ENCODE peak calls at places on chromosomes 5 and 9, in eight cellular contexts. One of them, this sample, is unnamed.

GRCh38 chr5:150510460-150511263 is 2.7 kb downstream of the NDST1 start:
- DNase-seq in uterus: no peak
- DNase-seq in anterior cingulate cortex: no peak
- DNase-seq in HFF-Myc: no peak
- DNase-seq in stimulated activated CD4-positive, alpha-beta T cell treated with anti-CD3 and anti-CD28 coated beads, TNF-alpha, amount 100 ng/mL, for 24 hours: no peak
- DNase-seq in A172: no peak
- DNase-seq in iris pigment epithelial cell: no peak
- DNase-seq in neural crest cell: no peak
- DNase-seq in this sample: no peak

GRCh38 chr9:93830224-93830596 is 124.9 kb downstream of the BARX1 start:
- DNase-seq in uterus: no peak
- DNase-seq in anterior cingulate cortex: no peak
- DNase-seq in HFF-Myc: no peak
- DNase-seq in stimulated activated CD4-positive, alpha-beta T cell treated with anti-CD3 and anti-CD28 coated beads, TNF-alpha, amount 100 ng/mL, for 24 hours: no peak
- DNase-seq in A172: no peak
- DNase-seq in iris pigment epithelial cell: no peak
- DNase-seq in neural crest cell: no peak
- DNase-seq in this sample: no peak

GRCh38 chr9:114459464-114459863 is 45.8 kb downstream of the WHRN start:
- DNase-seq in uterus: no peak
- DNase-seq in anterior cingulate cortex: no peak
- DNase-seq in HFF-Myc: no peak
- DNase-seq in stimulated activated CD4-positive, alpha-beta T cell treated with anti-CD3 and anti-CD28 coated beads, TNF-alpha, amount 100 ng/mL, for 24 hours: no peak
- DNase-seq in A172: no peak
- DNase-seq in iris pigment epithelial cell: no peak
- DNase-seq in neural crest cell: no peak
- DNase-seq in this sample: no peak

GRCh38 chr5:41270423-41271251 is 57.3 kb upstream of the C6 start:
- DNase-seq in uterus: peak
- DNase-seq in anterior cingulate cortex: no peak
- DNase-seq in HFF-Myc: peak
- DNase-seq in stimulated activated CD4-positive, alpha-beta T cell treated with anti-CD3 and anti-CD28 coated beads, TNF-alpha, amount 100 ng/mL, for 24 hours: no peak
- DNase-seq in A172: peak
- DNase-seq in iris pigment epithelial cell: peak
- DNase-seq in neural crest cell: peak
- DNase-seq in this sample: no peak

GRCh38 chr5:2441496-2442180 is 309.8 kb downstream of the IRX2 start:
- DNase-seq in uterus: no peak
- DNase-seq in anterior cingulate cortex: no peak
- DNase-seq in HFF-Myc: no peak
- DNase-seq in stimulated activated CD4-positive, alpha-beta T cell treated with anti-CD3 and anti-CD28 coated beads, TNF-alpha, amount 100 ng/mL, for 24 hours: no peak
- DNase-seq in A172: no peak
- DNase-seq in iris pigment epithelial cell: no peak
- DNase-seq in neural crest cell: no peak
- DNase-seq in this sample: no peak

GRCh38 chr9:97529363-97530076 is 28.1 kb downstream of the TMOD1 start:
- DNase-seq in uterus: peak
- DNase-seq in anterior cingulate cortex: no peak
- DNase-seq in HFF-Myc: no peak
- DNase-seq in stimulated activated CD4-positive, alpha-beta T cell treated with anti-CD3 and anti-CD28 coated beads, TNF-alpha, amount 100 ng/mL, for 24 hours: peak
- DNase-seq in A172: peak
- DNase-seq in iris pigment epithelial cell: peak
- DNase-seq in neural crest cell: no peak
- DNase-seq in this sample: peak

GRCh38 chr9:129757045-129757444 is 4.2 kb upstream of the PTGES start:
- DNase-seq in uterus: no peak
- DNase-seq in anterior cingulate cortex: no peak
- DNase-seq in HFF-Myc: no peak
- DNase-seq in stimulated activated CD4-positive, alpha-beta T cell treated with anti-CD3 and anti-CD28 coated beads, TNF-alpha, amount 100 ng/mL, for 24 hours: no peak
- DNase-seq in A172: no peak
- DNase-seq in iris pigment epithelial cell: no peak
- DNase-seq in neural crest cell: no peak
- DNase-seq in this sample: no peak

GRCh38 chr5:67636091-67636490 is 439.5 kb upstream of the CD180 start:
- DNase-seq in uterus: no peak
- DNase-seq in anterior cingulate cortex: peak
- DNase-seq in HFF-Myc: no peak
- DNase-seq in stimulated activated CD4-positive, alpha-beta T cell treated with anti-CD3 and anti-CD28 coated beads, TNF-alpha, amount 100 ng/mL, for 24 hours: no peak
- DNase-seq in A172: no peak
- DNase-seq in iris pigment epithelial cell: no peak
- DNase-seq in neural crest cell: no peak
- DNase-seq in this sample: no peak

GRCh38 chr5:149904293-149904886 is 40.2 kb downstream of the PDE6A start:
- DNase-seq in uterus: no peak
- DNase-seq in anterior cingulate cortex: no peak
- DNase-seq in HFF-Myc: no peak
- DNase-seq in stimulated activated CD4-positive, alpha-beta T cell treated with anti-CD3 and anti-CD28 coated beads, TNF-alpha, amount 100 ng/mL, for 24 hours: no peak
- DNase-seq in A172: no peak
- DNase-seq in iris pigment epithelial cell: peak
- DNase-seq in neural crest cell: no peak
- DNase-seq in this sample: no peak

GRCh38 chr9:134734270-134734669 is 92.7 kb downstream of the COL5A1 start:
- DNase-seq in uterus: peak
- DNase-seq in anterior cingulate cortex: no peak
- DNase-seq in HFF-Myc: no peak
- DNase-seq in stimulated activated CD4-positive, alpha-beta T cell treated with anti-CD3 and anti-CD28 coated beads, TNF-alpha, amount 100 ng/mL, for 24 hours: no peak
- DNase-seq in A172: peak
- DNase-seq in iris pigment epithelial cell: peak
- DNase-seq in neural crest cell: no peak
- DNase-seq in this sample: no peak

GRCh38 chr5:68953885-68954617 is 139.8 kb upstream of the SLC30A5 start:
- DNase-seq in uterus: peak
- DNase-seq in anterior cingulate cortex: no peak
- DNase-seq in HFF-Myc: peak
- DNase-seq in stimulated activated CD4-positive, alpha-beta T cell treated with anti-CD3 and anti-CD28 coated beads, TNF-alpha, amount 100 ng/mL, for 24 hours: no peak
- DNase-seq in A172: no peak
- DNase-seq in iris pigment epithelial cell: no peak
- DNase-seq in neural crest cell: no peak
- DNase-seq in this sample: no peak

GRCh38 chr5:169013846-169014245 is 287.1 kb downstream of the SLIT3 start:
- DNase-seq in uterus: no peak
- DNase-seq in anterior cingulate cortex: no peak
- DNase-seq in HFF-Myc: no peak
- DNase-seq in stimulated activated CD4-positive, alpha-beta T cell treated with anti-CD3 and anti-CD28 coated beads, TNF-alpha, amount 100 ng/mL, for 24 hours: no peak
- DNase-seq in A172: no peak
- DNase-seq in iris pigment epithelial cell: no peak
- DNase-seq in neural crest cell: no peak
- DNase-seq in this sample: no peak

GRCh38 chr5:157828949-157829639 is 29.9 kb downstream of the CLINT1 start:
- DNase-seq in uterus: no peak
- DNase-seq in anterior cingulate cortex: no peak
- DNase-seq in HFF-Myc: no peak
- DNase-seq in stimulated activated CD4-positive, alpha-beta T cell treated with anti-CD3 and anti-CD28 coated beads, TNF-alpha, amount 100 ng/mL, for 24 hours: no peak
- DNase-seq in A172: peak
- DNase-seq in iris pigment epithelial cell: peak
- DNase-seq in neural crest cell: no peak
- DNase-seq in this sample: no peak

GRCh38 chr5:157827429-157827828 is 31.5 kb downstream of the CLINT1 start:
- DNase-seq in uterus: no peak
- DNase-seq in anterior cingulate cortex: no peak
- DNase-seq in HFF-Myc: no peak
- DNase-seq in stimulated activated CD4-positive, alpha-beta T cell treated with anti-CD3 and anti-CD28 coated beads, TNF-alpha, amount 100 ng/mL, for 24 hours: no peak
- DNase-seq in A172: no peak
- DNase-seq in iris pigment epithelial cell: peak
- DNase-seq in neural crest cell: no peak
- DNase-seq in this sample: no peak

GRCh38 chr5:24110019-24110615 is 534.7 kb downstream of the CDH10 start:
- DNase-seq in uterus: no peak
- DNase-seq in anterior cingulate cortex: no peak
- DNase-seq in HFF-Myc: no peak
- DNase-seq in stimulated activated CD4-positive, alpha-beta T cell treated with anti-CD3 and anti-CD28 coated beads, TNF-alpha, amount 100 ng/mL, for 24 hours: no peak
- DNase-seq in A172: peak
- DNase-seq in iris pigment epithelial cell: peak
- DNase-seq in neural crest cell: no peak
- DNase-seq in this sample: no peak

GRCh38 chr5:166942948-166943347 is 1348.5 kb upstream of the WWC1 start:
- DNase-seq in uterus: no peak
- DNase-seq in anterior cingulate cortex: no peak
- DNase-seq in HFF-Myc: no peak
- DNase-seq in stimulated activated CD4-positive, alpha-beta T cell treated with anti-CD3 and anti-CD28 coated beads, TNF-alpha, amount 100 ng/mL, for 24 hours: no peak
- DNase-seq in A172: no peak
- DNase-seq in iris pigment epithelial cell: no peak
- DNase-seq in neural crest cell: no peak
- DNase-seq in this sample: no peak

GRCh38 chr5:94691947-94692346 is 73.5 kb downstream of the SLF1 start:
- DNase-seq in uterus: no peak
- DNase-seq in anterior cingulate cortex: no peak
- DNase-seq in HFF-Myc: no peak
- DNase-seq in stimulated activated CD4-positive, alpha-beta T cell treated with anti-CD3 and anti-CD28 coated beads, TNF-alpha, amount 100 ng/mL, for 24 hours: no peak
- DNase-seq in A172: peak
- DNase-seq in iris pigment epithelial cell: peak
- DNase-seq in neural crest cell: no peak
- DNase-seq in this sample: no peak

GRCh38 chr5:125160787-125161502 is 414.5 kb upstream of the ZNF608 start:
- DNase-seq in uterus: peak
- DNase-seq in anterior cingulate cortex: no peak
- DNase-seq in HFF-Myc: no peak
- DNase-seq in stimulated activated CD4-positive, alpha-beta T cell treated with anti-CD3 and anti-CD28 coated beads, TNF-alpha, amount 100 ng/mL, for 24 hours: no peak
- DNase-seq in A172: no peak
- DNase-seq in iris pigment epithelial cell: peak
- DNase-seq in neural crest cell: no peak
- DNase-seq in this sample: no peak

GRCh38 chr5:144028058-144028457 is 142.4 kb downstream of the YIPF5 start:
- DNase-seq in uterus: peak
- DNase-seq in anterior cingulate cortex: no peak
- DNase-seq in HFF-Myc: no peak
- DNase-seq in stimulated activated CD4-positive, alpha-beta T cell treated with anti-CD3 and anti-CD28 coated beads, TNF-alpha, amount 100 ng/mL, for 24 hours: no peak
- DNase-seq in A172: no peak
- DNase-seq in iris pigment epithelial cell: peak
- DNase-seq in neural crest cell: no peak
- DNase-seq in this sample: no peak

GRCh38 chr5:137310051-137310730 is 188.9 kb downstream of the SPOCK1 start:
- DNase-seq in uterus: no peak
- DNase-seq in anterior cingulate cortex: no peak
- DNase-seq in HFF-Myc: peak
- DNase-seq in stimulated activated CD4-positive, alpha-beta T cell treated with anti-CD3 and anti-CD28 coated beads, TNF-alpha, amount 100 ng/mL, for 24 hours: no peak
- DNase-seq in A172: peak
- DNase-seq in iris pigment epithelial cell: peak
- DNase-seq in neural crest cell: no peak
- DNase-seq in this sample: no peak

GRCh38 chr9:74577956-74578355 is 80.8 kb downstream of the RORB start:
- DNase-seq in uterus: no peak
- DNase-seq in anterior cingulate cortex: no peak
- DNase-seq in HFF-Myc: no peak
- DNase-seq in stimulated activated CD4-positive, alpha-beta T cell treated with anti-CD3 and anti-CD28 coated beads, TNF-alpha, amount 100 ng/mL, for 24 hours: no peak
- DNase-seq in A172: no peak
- DNase-seq in iris pigment epithelial cell: no peak
- DNase-seq in neural crest cell: no peak
- DNase-seq in this sample: no peak

GRCh38 chr5:36590513-36591286 is 15.7 kb upstream of the SLC1A3 start:
- DNase-seq in uterus: no peak
- DNase-seq in anterior cingulate cortex: no peak
- DNase-seq in HFF-Myc: no peak
- DNase-seq in stimulated activated CD4-positive, alpha-beta T cell treated with anti-CD3 and anti-CD28 coated beads, TNF-alpha, amount 100 ng/mL, for 24 hours: no peak
- DNase-seq in A172: no peak
- DNase-seq in iris pigment epithelial cell: no peak
- DNase-seq in neural crest cell: no peak
- DNase-seq in this sample: no peak

GRCh38 chr9:127991757-127992274 is 11.0 kb upstream of the EEIG1 start:
- DNase-seq in uterus: no peak
- DNase-seq in anterior cingulate cortex: no peak
- DNase-seq in HFF-Myc: no peak
- DNase-seq in stimulated activated CD4-positive, alpha-beta T cell treated with anti-CD3 and anti-CD28 coated beads, TNF-alpha, amount 100 ng/mL, for 24 hours: no peak
- DNase-seq in A172: no peak
- DNase-seq in iris pigment epithelial cell: no peak
- DNase-seq in neural crest cell: no peak
- DNase-seq in this sample: no peak

GRCh38 chr5:40549611-40550010 is 130.1 kb upstream of the PTGER4 start:
- DNase-seq in uterus: no peak
- DNase-seq in anterior cingulate cortex: no peak
- DNase-seq in HFF-Myc: no peak
- DNase-seq in stimulated activated CD4-positive, alpha-beta T cell treated with anti-CD3 and anti-CD28 coated beads, TNF-alpha, amount 100 ng/mL, for 24 hours: no peak
- DNase-seq in A172: no peak
- DNase-seq in iris pigment epithelial cell: no peak
- DNase-seq in neural crest cell: no peak
- DNase-seq in this sample: no peak

GRCh38 chr5:171975262-171975876 is 31.1 kb downstream of the FBXW11 start:
- DNase-seq in uterus: no peak
- DNase-seq in anterior cingulate cortex: no peak
- DNase-seq in HFF-Myc: no peak
- DNase-seq in stimulated activated CD4-positive, alpha-beta T cell treated with anti-CD3 and anti-CD28 coated beads, TNF-alpha, amount 100 ng/mL, for 24 hours: no peak
- DNase-seq in A172: peak
- DNase-seq in iris pigment epithelial cell: peak
- DNase-seq in neural crest cell: no peak
- DNase-seq in this sample: no peak

GRCh38 chr5:180213657-180214207 is 4.7 kb upstream of the RASGEF1C start:
- DNase-seq in uterus: no peak
- DNase-seq in anterior cingulate cortex: no peak
- DNase-seq in HFF-Myc: no peak
- DNase-seq in stimulated activated CD4-positive, alpha-beta T cell treated with anti-CD3 and anti-CD28 coated beads, TNF-alpha, amount 100 ng/mL, for 24 hours: no peak
- DNase-seq in A172: no peak
- DNase-seq in iris pigment epithelial cell: no peak
- DNase-seq in neural crest cell: no peak
- DNase-seq in this sample: no peak

GRCh38 chr5:53029608-53030007 is 40.5 kb downstream of the ITGA2 start:
- DNase-seq in uterus: no peak
- DNase-seq in anterior cingulate cortex: no peak
- DNase-seq in HFF-Myc: no peak
- DNase-seq in stimulated activated CD4-positive, alpha-beta T cell treated with anti-CD3 and anti-CD28 coated beads, TNF-alpha, amount 100 ng/mL, for 24 hours: no peak
- DNase-seq in A172: no peak
- DNase-seq in iris pigment epithelial cell: no peak
- DNase-seq in neural crest cell: no peak
- DNase-seq in this sample: no peak

GRCh38 chr9:114392749-114393112 is 4.9 kb upstream of the AKNA start:
- DNase-seq in uterus: peak
- DNase-seq in anterior cingulate cortex: no peak
- DNase-seq in HFF-Myc: no peak
- DNase-seq in stimulated activated CD4-positive, alpha-beta T cell treated with anti-CD3 and anti-CD28 coated beads, TNF-alpha, amount 100 ng/mL, for 24 hours: no peak
- DNase-seq in A172: no peak
- DNase-seq in iris pigment epithelial cell: no peak
- DNase-seq in neural crest cell: no peak
- DNase-seq in this sample: no peak

GRCh38 chr5:139707445-139708003 is 59.4 kb downstream of the CXXC5 start:
- DNase-seq in uterus: no peak
- DNase-seq in anterior cingulate cortex: no peak
- DNase-seq in HFF-Myc: no peak
- DNase-seq in stimulated activated CD4-positive, alpha-beta T cell treated with anti-CD3 and anti-CD28 coated beads, TNF-alpha, amount 100 ng/mL, for 24 hours: no peak
- DNase-seq in A172: no peak
- DNase-seq in iris pigment epithelial cell: no peak
- DNase-seq in neural crest cell: no peak
- DNase-seq in this sample: no peak

GRCh38 chr5:6765612-6766525 is 52.6 kb downstream of the TENT4A start:
- DNase-seq in uterus: peak
- DNase-seq in anterior cingulate cortex: peak
- DNase-seq in HFF-Myc: peak
- DNase-seq in stimulated activated CD4-positive, alpha-beta T cell treated with anti-CD3 and anti-CD28 coated beads, TNF-alpha, amount 100 ng/mL, for 24 hours: peak
- DNase-seq in A172: peak
- DNase-seq in iris pigment epithelial cell: peak
- DNase-seq in neural crest cell: peak
- DNase-seq in this sample: peak

GRCh38 chr9:20623021-20623747 is 885 bp upstream of the MLLT3 start:
- DNase-seq in uterus: peak
- DNase-seq in anterior cingulate cortex: no peak
- DNase-seq in HFF-Myc: no peak
- DNase-seq in stimulated activated CD4-positive, alpha-beta T cell treated with anti-CD3 and anti-CD28 coated beads, TNF-alpha, amount 100 ng/mL, for 24 hours: peak
- DNase-seq in A172: no peak
- DNase-seq in iris pigment epithelial cell: peak
- DNase-seq in neural crest cell: no peak
- DNase-seq in this sample: peak

GRCh38 chr5:100430268-100430900 is 104.8 kb upstream of the FAM174A start:
- DNase-seq in uterus: peak
- DNase-seq in anterior cingulate cortex: no peak
- DNase-seq in HFF-Myc: peak
- DNase-seq in stimulated activated CD4-positive, alpha-beta T cell treated with anti-CD3 and anti-CD28 coated beads, TNF-alpha, amount 100 ng/mL, for 24 hours: peak
- DNase-seq in A172: peak
- DNase-seq in iris pigment epithelial cell: peak
- DNase-seq in neural crest cell: peak
- DNase-seq in this sample: peak

GRCh38 chr5:122972877-122973276 is 63.6 kb downstream of the PPIC start:
- DNase-seq in uterus: no peak
- DNase-seq in anterior cingulate cortex: no peak
- DNase-seq in HFF-Myc: no peak
- DNase-seq in stimulated activated CD4-positive, alpha-beta T cell treated with anti-CD3 and anti-CD28 coated beads, TNF-alpha, amount 100 ng/mL, for 24 hours: no peak
- DNase-seq in A172: peak
- DNase-seq in iris pigment epithelial cell: peak
- DNase-seq in neural crest cell: no peak
- DNase-seq in this sample: no peak

GRCh38 chr5:38738898-38739743 is 106.7 kb upstream of the OSMR start:
- DNase-seq in uterus: no peak
- DNase-seq in anterior cingulate cortex: no peak
- DNase-seq in HFF-Myc: no peak
- DNase-seq in stimulated activated CD4-positive, alpha-beta T cell treated with anti-CD3 and anti-CD28 coated beads, TNF-alpha, amount 100 ng/mL, for 24 hours: no peak
- DNase-seq in A172: peak
- DNase-seq in iris pigment epithelial cell: peak
- DNase-seq in neural crest cell: no peak
- DNase-seq in this sample: no peak

This sample was measured in stimulated activated effector memory CD8-positive, alpha-beta T cell treated with anti-CD3 and anti-CD28 coated beads, Interleukin-12 subunit alpha, Interleukin-12 subunit beta, amount 100 ng/mL, for 72 hours.